ENCODE peak calls at places on chromosomes 16 and 17, in five cellular contexts. M is CD8-positive, alpha-beta T cell; J is ascending aorta; D is CD4-positive, CD25-positive, alpha-beta regulatory T cell; V is H9. X is an unnamed sample. For H3K27me3, the result is how much of the 10 kb centered on the place peaks cover.

GRCh38 chr16:1788708-1789100 is 4.8 kb downstream of the IGFALS start:
- DNase-seq in J (peak), V (no peak), D (no peak), M (no peak), X (no peak)

GRCh38 chr16:76791151-76791550 is 399.8 kb upstream of the MON1B start:
- DNase-seq in M (no peak), D (no peak), J (no peak), V (no peak), X (no peak)

GRCh38 chr17:45234641-45235040 is 13.0 kb downstream of the FMNL1 start:
- DNase-seq in D (no peak), V (peak), J (no peak), M (no peak), X (peak)

GRCh38 chr16:50744911-50745310 is 3.0 kb downstream of the CYLD start:
- DNase-seq in M (no peak), V (no peak), J (no peak), D (no peak), X (no peak)

GRCh38 chr16:87371261-87371866 is 12.2 kb downstream of the FBXO31 start:
- DNase-seq in V (no peak), M (no peak), J (no peak), D (no peak), X (no peak)

GRCh38 chr17:70168979-70169706 is at the start of gene KCNJ2:
- DNase-seq in D (peak), J (peak), V (peak), M (peak), X (peak)

GRCh38 chr16:22220076-22220453 is 14.0 kb downstream of the EEF2K start:
- DNase-seq in J (no peak), M (no peak), V (no peak), D (no peak), X (no peak)

GRCh38 chr16:53937068-53937614 is 233.2 kb downstream of the FTO start:
- DNase-seq in J (no peak), V (no peak), M (no peak), D (no peak), X (peak)

GRCh38 chr17:35373532-35373983 is at the start of gene SLFN11:
- DNase-seq in M (peak), D (peak), V (peak), J (peak), X (peak)

GRCh38 chr17:63116967-63117366 is 150.9 kb downstream of the TANC2 start:
- DNase-seq in V (no peak), J (no peak), M (no peak), D (no peak), X (peak)

GRCh38 chr17:41710472-41711090 is 1.6 kb upstream of the GAST start:
- DNase-seq in M (no peak), D (no peak), J (no peak), V (no peak), X (peak)

GRCh38 chr16:253833-254232 is 19.2 kb downstream of the FAM234A start:
- DNase-seq in V (no peak), M (no peak), D (no peak), J (no peak), X (no peak)

GRCh38 chr17:81097134-81097942 is 62.4 kb downstream of the BAIAP2 start:
- DNase-seq in D (no peak), J (peak), M (peak), V (peak), X (peak)

GRCh38 chr17:76527430-76528111 is 9.9 kb downstream of the CYGB start:
- DNase-seq in J (peak), D (peak), V (peak), M (peak), X (no peak)

GRCh38 chr17:31494259-31495048 is 103.0 kb downstream of the RAB11FIP4 start:
- DNase-seq in D (peak), J (no peak), V (no peak), M (peak), X (no peak)

GRCh38 chr17:56754523-56755208 is 79.1 kb downstream of the C17orf67 start:
- DNase-seq in M (no peak), J (no peak), D (no peak), V (no peak), X (peak)

GRCh38 chr17:6940186-6940649 is 55.6 kb upstream of the ALOX12 start:
- DNase-seq in V (no peak), M (no peak), J (no peak), D (no peak), X (no peak)

GRCh38 chr16:16001856-16002255 is 52.4 kb downstream of the ABCC1 start:
- DNase-seq in M (no peak), D (no peak), V (no peak), J (no peak), X (no peak)

GRCh38 chr16:68658974-68659360 is 13.9 kb downstream of the CDH3 start:
- DNase-seq in M (no peak), J (no peak), D (no peak), V (no peak), X (no peak)

GRCh38 chr16:73202176-73202729 is 154.3 kb upstream of the ZFHX3 start:
- DNase-seq in V (no peak), M (no peak), D (no peak), J (no peak), X (no peak)

GRCh38 chr17:8122923-8123694 is 797 bp downstream of the HES7 start:
- DNase-seq in D (no peak), M (no peak), V (peak), J (no peak), X (peak)

GRCh38 chr17:70919241-70919640 is 749.9 kb downstream of the KCNJ2 start:
- DNase-seq in M (no peak), V (no peak), J (no peak), D (no peak), X (no peak)

DNA sequence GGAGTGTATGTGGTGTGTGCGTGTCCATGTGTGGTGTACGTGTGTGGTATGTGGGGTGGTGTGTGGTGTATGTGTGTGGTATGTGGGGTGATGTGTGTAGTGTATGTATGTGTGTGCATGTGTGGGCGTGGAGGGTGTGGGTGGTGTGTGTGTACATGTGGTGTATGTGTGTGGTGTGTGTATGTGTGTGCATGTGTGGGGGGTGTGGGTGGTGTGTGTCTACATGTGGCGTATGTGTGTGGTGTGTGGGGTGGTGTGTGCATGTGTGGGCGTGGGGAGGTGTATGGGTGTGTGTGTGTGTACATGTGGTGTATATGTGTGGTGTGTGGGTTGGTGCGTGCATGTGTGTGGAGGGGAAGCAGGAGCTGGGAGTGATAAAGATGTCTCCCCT is 1.7 kb upstream of the CD300H start:
- DNase-seq in M (no peak), D (no peak), V (no peak), J (no peak), X (no peak)
- H3K27me3 ChIP-seq in M (under half), D (under half), V (under half), J (under half), X (under half)

DNA sequence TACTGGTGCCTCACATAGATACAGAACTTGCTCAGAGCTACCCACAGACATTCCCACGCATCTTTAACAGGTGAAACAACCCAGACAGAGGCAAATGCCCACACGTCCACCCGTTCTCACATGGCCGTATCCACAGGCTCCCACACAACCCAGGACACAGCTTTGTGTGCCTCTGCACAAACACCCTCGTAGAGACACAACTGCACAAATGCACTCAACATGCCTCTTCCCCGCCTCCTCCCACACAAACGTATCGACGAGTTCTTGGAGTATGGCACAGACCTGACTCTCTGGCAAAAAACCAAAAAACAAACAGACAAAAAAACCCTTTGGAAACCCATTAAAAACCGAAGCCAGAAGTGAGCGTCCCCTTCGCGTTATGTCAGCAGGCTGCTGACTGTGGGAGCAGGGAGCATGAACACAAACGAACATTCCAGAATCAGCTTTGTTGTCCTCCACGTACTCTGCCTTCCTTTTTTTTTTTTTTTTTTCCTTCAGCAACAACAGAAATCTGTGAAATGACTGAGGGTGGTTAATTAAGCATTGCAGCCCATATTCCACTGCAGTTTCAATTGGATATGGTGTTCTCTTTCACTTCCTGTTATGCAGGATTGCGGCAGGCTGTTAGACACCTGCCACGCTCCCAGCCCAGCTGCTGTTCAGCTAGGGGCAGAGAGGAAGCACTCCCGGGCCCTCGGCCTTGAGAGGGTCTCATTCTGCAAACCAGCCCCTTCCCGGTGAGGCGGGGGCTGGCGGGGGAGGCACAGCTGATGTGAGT is 313.7 kb downstream of the MAF start:
- DNase-seq in J (no peak), D (no peak), M (no peak), V (peak), X (no peak)
- H3K27me3 ChIP-seq in J (under half), D (under half), M (under half), V (under half), X (under half)

DNA sequence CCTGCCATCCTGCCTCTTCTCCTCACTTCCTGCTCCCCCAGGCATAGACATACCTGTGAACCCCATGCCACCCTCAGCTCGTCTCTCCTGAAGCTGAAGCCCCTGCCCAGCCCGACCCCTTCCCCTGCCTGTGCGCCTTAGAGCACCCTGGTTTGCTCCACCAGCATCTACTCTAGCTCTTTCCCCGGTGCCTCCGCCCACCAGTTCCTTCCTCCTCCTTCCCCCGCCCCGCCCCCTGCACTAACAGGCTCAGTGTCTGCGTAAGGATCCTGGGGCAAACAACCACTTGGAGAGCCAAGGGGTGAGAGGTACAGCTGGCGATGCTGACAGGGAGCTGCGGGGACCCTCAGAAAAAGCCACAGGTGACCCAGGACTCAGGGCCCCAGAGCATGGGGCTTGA is 1.9 kb downstream of the GPR142 start:
- DNase-seq in J (peak), D (peak), V (peak), M (peak), X (peak)
- H3K27me3 ChIP-seq in J (under half), D (under half), V (under half), M (under half), X (under half)

DNA sequence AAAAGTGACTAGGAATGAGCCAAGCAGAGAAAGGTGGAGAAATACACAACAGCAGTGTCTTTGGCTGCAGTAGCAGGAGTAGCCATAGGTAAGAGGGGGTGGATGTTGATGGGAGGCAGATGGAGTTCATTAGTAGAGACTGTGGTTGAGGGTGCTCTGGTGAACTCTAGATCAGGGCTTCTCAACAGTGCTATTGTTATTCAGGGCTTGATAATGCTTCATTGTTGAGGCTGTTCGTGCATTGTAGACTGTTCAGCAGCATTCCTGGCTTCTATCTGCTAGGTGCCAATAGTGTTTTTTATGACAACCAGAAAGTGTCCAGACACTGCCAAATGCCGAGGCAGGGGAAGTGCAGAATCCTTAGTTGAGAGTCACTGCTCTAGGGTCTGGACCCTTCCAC is 3.6 kb downstream of the ALKBH5 start:
- DNase-seq in J (no peak), D (no peak), V (no peak), M (no peak), X (peak)
- H3K27me3 ChIP-seq in J (under half), D (under half), V (under half), M (under half), X (under half)

GRCh38 chr16:84322749-84323148 is 28.1 kb downstream of the WFDC1 start:
- DNase-seq in M (no peak), V (no peak), D (no peak), J (no peak), X (no peak)
- H3K27me3 ChIP-seq in M (under half), V (under half), D (under half), J (under half), X (under half)

GRCh38 chr17:48251950-48252349 is 144.4 kb downstream of the SNX11 start:
- DNase-seq in J (no peak), V (no peak), M (no peak), D (no peak), X (no peak)

GRCh38 chr17:48258317-48258716 is 150.8 kb downstream of the SNX11 start:
- DNase-seq in D (no peak), J (no peak), V (no peak), M (no peak), X (no peak)

GRCh38 chr17:48250949-48251348 is 143.4 kb downstream of the SNX11 start:
- DNase-seq in J (no peak), V (no peak), D (no peak), M (no peak), X (no peak)

GRCh38 chr17:48253976-48254375 is 146.4 kb downstream of the SNX11 start:
- DNase-seq in J (no peak), V (no peak), M (no peak), D (no peak), X (no peak)

DNA sequence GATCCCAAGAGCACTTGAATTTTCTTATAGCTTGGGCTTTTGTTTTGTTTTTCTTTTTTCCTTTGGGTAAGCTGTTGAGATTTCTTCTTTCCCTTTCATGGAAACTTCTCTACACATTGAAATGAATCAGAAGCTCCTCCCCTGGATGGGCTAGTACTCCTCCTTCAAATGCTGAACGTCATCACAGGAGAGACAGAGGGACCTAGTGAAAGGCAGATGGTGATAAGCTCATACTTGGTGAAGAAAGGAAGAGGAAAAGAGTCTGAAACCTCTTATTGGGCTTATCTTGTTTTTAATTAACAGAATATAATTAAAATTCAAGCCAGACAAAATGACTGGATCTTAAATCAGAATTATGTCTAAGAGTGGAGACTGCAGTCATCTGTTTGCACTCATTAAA is 147.3 kb downstream of the SNX11 start:
- DNase-seq in D (no peak), V (no peak), J (no peak), M (no peak), X (no peak)
- H3K27me3 ChIP-seq in D (under half), V (under half), J (under half), M (under half), X (half or more)

X was measured in HAP-1.